ENCODE peak calls at places on chromosomes 11 and 22, in eight cellular contexts. M, E, Y, T, J, P, K and N are unnamed samples. For H3K27me3, the result is how much of the 10 kb centered on the place peaks cover.

GRCh38 chr11:125923012-125923579 is 18.8 kb downstream of the DDX25 start:
- DNase-seq in M (no peak), E (peak), Y (peak), T (peak), J (peak), P (peak), K (peak), N (peak)

GRCh38 chr11:12803086-12803826 is 129.0 kb downstream of the TEAD1 start:
- DNase-seq in M (no peak), E (peak), Y (peak), T (no peak), J (no peak), P (no peak), K (no peak), N (no peak)

GRCh38 chr22:41234815-41235687 is 5.7 kb downstream of the CHADL start:
- DNase-seq in M (no peak), E (no peak), Y (no peak), T (no peak), J (no peak), P (no peak), K (no peak), N (no peak)

GRCh38 chr22:17968126-17968525 is 56.2 kb downstream of the MICAL3 start:
- DNase-seq in M (no peak), E (no peak), Y (no peak), T (peak), J (no peak), P (no peak), K (no peak), N (no peak)

GRCh38 chr11:47306484-47306844 is 36.5 kb downstream of the MADD start:
- DNase-seq in M (no peak), E (no peak), Y (no peak), T (no peak), J (no peak), P (no peak), K (no peak), N (no peak)

GRCh38 chr11:95788921-95789505 is 569 bp downstream of the FAM76B start:
- DNase-seq in M (no peak), E (no peak), Y (peak), T (peak), J (no peak), P (no peak), K (no peak), N (no peak)

GRCh38 chr11:70900540-70900939 is 351.8 kb downstream of the SHANK2 start:
- DNase-seq in M (peak), E (no peak), Y (no peak), T (no peak), J (no peak), P (no peak), K (no peak), N (no peak)

GRCh38 chr11:96211433-96211832 is 131.6 kb downstream of the MAML2 start:
- DNase-seq in M (no peak), E (no peak), Y (no peak), T (no peak), J (no peak), P (no peak), K (no peak), N (no peak)

GRCh38 chr11:124717421-124717785 is 22.3 kb upstream of the NRGN start:
- DNase-seq in M (no peak), E (no peak), Y (peak), T (no peak), J (no peak), P (no peak), K (no peak), N (no peak)

GRCh38 chr11:12787847-12788246 is 113.6 kb downstream of the TEAD1 start:
- DNase-seq in M (no peak), E (no peak), Y (peak), T (no peak), J (no peak), P (no peak), K (no peak), N (peak)

GRCh38 chr11:118619444-118620205 is 12.2 kb downstream of the PHLDB1 start:
- DNase-seq in M (peak), E (no peak), Y (peak), T (no peak), J (no peak), P (no peak), K (no peak), N (peak)

GRCh38 chr11:3879216-3879966 is 23.9 kb downstream of the STIM1 start:
- DNase-seq in M (no peak), E (no peak), Y (no peak), T (no peak), J (no peak), P (no peak), K (no peak), N (no peak)

GRCh38 chr11:119626910-119627305 is 102.1 kb downstream of the NECTIN1 start:
- DNase-seq in M (no peak), E (no peak), Y (no peak), T (no peak), J (no peak), P (no peak), K (no peak), N (no peak)

GRCh38 chr22:38169116-38169515 is 12.5 kb downstream of the PLA2G6 start:
- DNase-seq in M (no peak), E (no peak), Y (no peak), T (no peak), J (no peak), P (no peak), K (no peak), N (no peak)

GRCh38 chr22:32544953-32545558 is 70.4 kb downstream of the FBXO7 start:
- DNase-seq in M (no peak), E (no peak), Y (peak), T (no peak), J (no peak), P (no peak), K (no peak), N (no peak)

GRCh38 chr22:20566420-20567260 is 59.2 kb downstream of the MED15 start:
- DNase-seq in M (no peak), E (peak), Y (peak), T (no peak), J (no peak), P (peak), K (peak), N (no peak)

GRCh38 chr11:10327254-10327653 is 22.4 kb downstream of the ADM start:
- DNase-seq in M (no peak), E (no peak), Y (peak), T (no peak), J (no peak), P (no peak), K (no peak), N (no peak)

GRCh38 chr11:100918551-100919500 is 210.8 kb downstream of the PGR start:
- DNase-seq in M (no peak), E (no peak), Y (peak), T (no peak), J (no peak), P (no peak), K (no peak), N (no peak)

GRCh38 chr11:102757823-102758549 is 22.4 kb downstream of the MMP10 start:
- DNase-seq in M (no peak), E (no peak), Y (peak), T (no peak), J (no peak), P (no peak), K (no peak), N (peak)

GRCh38 chr11:18676803-18677202 is 21.8 kb upstream of the TMEM86A start:
- DNase-seq in M (no peak), E (no peak), Y (no peak), T (no peak), J (no peak), P (no peak), K (no peak), N (no peak)

GRCh38 chr11:26730711-26731460 is 9.0 kb upstream of the SLC5A12 start:
- DNase-seq in M (no peak), E (no peak), Y (peak), T (no peak), J (no peak), P (no peak), K (no peak), N (no peak)

GRCh38 chr22:18060646-18061620 is 16.9 kb upstream of the PEX26 start:
- DNase-seq in M (no peak), E (no peak), Y (peak), T (no peak), J (no peak), P (no peak), K (no peak), N (peak)

GRCh38 chr11:33089776-33090175 is 50.4 kb downstream of the TCP11L1 start:
- DNase-seq in M (no peak), E (no peak), Y (peak), T (no peak), J (no peak), P (no peak), K (no peak), N (no peak)

GRCh38 chr11:92967178-92967577 is 2.3 kb upstream of the MTNR1B start:
- DNase-seq in M (no peak), E (no peak), Y (peak), T (no peak), J (no peak), P (no peak), K (no peak), N (no peak)

GRCh38 chr11:109971184-109971523 is 122.0 kb upstream of the ZC3H12C start:
- DNase-seq in M (no peak), E (no peak), Y (peak), T (peak), J (no peak), P (no peak), K (no peak), N (no peak)

GRCh38 chr11:86418513-86418912 is 43.8 kb downstream of the CCDC81 start:
- DNase-seq in M (no peak), E (no peak), Y (no peak), T (no peak), J (no peak), P (no peak), K (no peak), N (no peak)

GRCh38 chr22:41564563-41564962 is 3.8 kb downstream of the CSDC2 start:
- DNase-seq in M (no peak), E (no peak), Y (peak), T (no peak), J (no peak), P (no peak), K (no peak), N (no peak)

GRCh38 chr11:125886997-125887372 is 483 bp upstream of the HYLS1 start:
- DNase-seq in M (peak), E (peak), Y (no peak), T (peak), J (peak), P (peak), K (peak), N (no peak)

GRCh38 chr11:80846442-80846841 is 1405.6 kb upstream of the TENM4 start:
- DNase-seq in M (no peak), E (no peak), Y (no peak), T (no peak), J (no peak), P (no peak), K (no peak), N (no peak)

GRCh38 chr22:48520888-48521600 is 1306.6 kb downstream of the BRD1 start:
- DNase-seq in M (no peak), E (no peak), Y (no peak), T (no peak), J (no peak), P (no peak), K (no peak), N (no peak)
- TF ChIP-seq CTCF in M (no peak), E (no peak), Y (no peak), T (no peak), J (no peak), P (no peak), K (no peak), N (no peak)

GRCh38 chr11:72587696-72588095 is 86.5 kb downstream of the PDE2A start:
- DNase-seq in M (no peak), E (no peak), Y (no peak), T (no peak), J (no peak), P (no peak), K (no peak), N (no peak)

GRCh38 chr11:72585762-72586590 is 88.2 kb downstream of the PDE2A start:
- DNase-seq in M (peak), E (peak), Y (peak), T (peak), J (peak), P (peak), K (peak), N (peak)

GRCh38 chr11:72584933-72585597 is 89.2 kb downstream of the PDE2A start:
- DNase-seq in M (peak), E (no peak), Y (no peak), T (no peak), J (no peak), P (no peak), K (no peak), N (no peak)

GRCh38 chr11:72588656-72589410 is 85.4 kb downstream of the PDE2A start:
- DNase-seq in M (no peak), E (no peak), Y (no peak), T (no peak), J (no peak), P (no peak), K (no peak), N (no peak)

DNA sequence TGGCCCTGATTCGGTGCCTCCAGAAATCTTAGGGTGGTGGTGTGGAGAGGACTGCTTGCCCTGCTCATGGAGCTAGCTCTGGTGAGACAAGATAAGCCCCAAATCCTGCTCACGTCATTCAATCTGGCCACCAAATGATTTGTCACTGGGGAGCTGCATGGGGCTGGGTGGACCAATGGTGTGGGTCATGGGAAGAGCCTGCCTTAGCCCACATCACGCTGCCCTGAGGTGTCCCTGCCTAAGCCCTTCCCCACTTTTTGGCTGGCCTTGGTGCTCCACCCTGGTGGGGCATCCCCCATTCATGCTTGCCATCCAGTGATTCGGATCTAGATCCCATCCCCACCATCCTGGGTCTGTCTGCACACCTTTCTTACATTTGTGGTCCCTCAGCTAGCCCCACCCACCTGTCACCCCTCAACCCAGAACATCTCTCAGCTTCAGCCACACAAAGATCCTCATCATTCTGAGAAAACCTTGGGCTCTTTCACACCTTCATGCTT is 87.6 kb downstream of the PDE2A start:
- DNase-seq in M (peak), E (no peak), Y (no peak), T (no peak), J (no peak), P (no peak), K (no peak), N (no peak)
- H3K27me3 ChIP-seq in M (half or more), E (half or more), Y (half or more), T (half or more), J (half or more), P (under half), K (under half), N (half or more)

GRCh38 chr22:44496844-44497217 is 1.2 kb downstream of the RTL6 start:
- DNase-seq in M (peak), E (no peak), Y (no peak), T (no peak), J (no peak), P (no peak), K (peak), N (no peak)
- TF ChIP-seq CTCF in M (no peak), E (no peak), Y (no peak), T (no peak), J (no peak), P (no peak), K (no peak), N (no peak)

DNA sequence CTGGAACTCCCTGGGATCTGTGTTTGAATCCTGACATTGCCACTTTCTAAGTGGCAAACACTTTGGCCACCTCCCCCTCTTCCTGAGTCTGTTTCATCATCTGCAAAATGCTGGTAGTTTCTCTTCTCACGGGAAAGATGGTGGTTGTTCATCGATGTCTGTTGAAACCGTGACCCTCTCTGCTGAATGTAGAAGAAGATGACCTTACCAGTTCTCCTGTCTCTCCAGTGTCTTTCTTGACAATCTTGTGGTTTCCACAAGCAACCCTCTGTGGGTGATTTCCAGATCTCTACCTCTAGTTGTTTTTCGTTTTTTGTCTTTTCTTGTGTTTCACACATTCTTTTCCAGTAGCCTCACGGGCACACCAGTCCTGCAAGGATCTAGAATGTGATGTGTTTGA is 27.5 kb downstream of the ZBTB16 start:
- DNase-seq in M (no peak), E (no peak), Y (no peak), T (no peak), J (no peak), P (no peak), K (no peak), N (no peak)
- H3K27me3 ChIP-seq in M (under half), E (under half), Y (under half), T (under half), J (under half), P (under half), K (under half), N (under half)

DNA sequence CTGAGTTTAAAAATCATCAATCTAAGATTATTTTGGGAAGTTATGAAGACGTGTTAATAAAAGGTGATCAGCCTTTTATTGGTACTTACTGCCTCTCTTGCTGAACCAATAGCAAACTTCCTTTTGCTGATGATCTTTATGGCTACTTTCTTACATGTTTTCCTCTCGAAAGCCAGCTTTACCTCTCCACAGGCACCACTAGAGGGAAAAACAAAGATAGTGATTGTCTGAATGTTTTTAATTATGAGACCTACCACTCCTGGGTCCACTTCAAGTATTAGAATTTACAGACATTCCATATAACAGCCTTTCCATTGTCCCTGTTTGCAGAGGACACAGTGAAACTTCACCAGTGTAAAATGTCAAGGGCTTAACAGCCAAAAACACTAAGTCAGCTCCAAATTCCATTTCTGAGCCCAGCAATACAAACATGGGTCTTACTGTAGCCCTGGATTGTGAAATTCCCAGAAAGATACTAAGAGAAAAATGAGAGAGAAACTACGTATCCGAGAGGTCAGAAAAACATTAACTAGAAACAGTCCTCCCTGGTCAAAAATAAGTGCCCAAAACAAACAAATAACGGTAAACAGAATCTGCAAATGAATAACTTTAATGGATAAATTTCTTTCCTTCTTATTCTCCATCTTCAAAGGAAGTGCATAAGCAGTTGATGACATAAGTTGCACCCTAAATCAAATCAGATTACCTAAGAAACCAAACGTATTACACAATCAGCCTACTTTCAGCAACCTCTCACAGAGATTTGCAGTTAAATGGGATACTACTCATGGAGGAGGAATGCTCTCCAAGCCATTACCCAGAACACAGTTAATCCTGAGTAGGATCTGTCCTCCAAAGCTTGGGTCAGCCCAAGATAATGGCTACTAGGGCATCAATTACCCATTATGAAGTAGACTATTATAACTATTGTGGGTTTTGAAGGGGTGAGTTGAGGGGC is 29.5 kb downstream of the CHEK2 start:
- DNase-seq in M (no peak), E (no peak), Y (peak), T (no peak), J (no peak), P (no peak), K (no peak), N (peak)
- TF ChIP-seq CTCF in M (no peak), E (no peak), Y (peak), T (no peak), J (no peak), P (no peak), K (peak), N (no peak)

GRCh38 chr11:16610213-16610737 is 128.2 kb upstream of the C11orf58 start:
- DNase-seq in M (no peak), E (no peak), Y (no peak), T (peak), J (no peak), P (no peak), K (no peak), N (no peak)
- H3K27me3 ChIP-seq in M (half or more), E (half or more), Y (under half), T (half or more), J (under half), P (half or more), K (under half), N (under half)

DNA sequence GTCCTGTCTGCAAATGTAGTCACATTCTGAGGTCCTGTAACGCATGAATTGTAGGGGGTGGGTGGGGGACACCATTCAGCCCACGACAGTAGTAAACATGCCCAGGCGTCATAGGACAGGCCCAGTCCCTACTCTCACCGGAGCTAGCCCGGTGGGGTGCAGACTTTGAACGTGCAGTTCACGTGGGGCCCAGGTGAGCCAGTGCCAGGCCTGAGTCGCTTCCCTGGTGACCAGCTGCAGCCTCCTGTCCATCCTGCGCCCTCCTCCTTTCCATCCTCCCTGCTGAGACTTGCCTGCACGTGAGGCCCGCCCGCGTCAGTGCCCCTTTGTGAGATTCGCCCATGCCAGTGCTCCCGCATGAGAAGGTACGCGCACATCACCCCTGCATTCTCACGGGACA is 116.8 kb downstream of the WNT7B start:
- DNase-seq in M (peak), E (no peak), Y (no peak), T (no peak), J (no peak), P (no peak), K (no peak), N (no peak)
- TF ChIP-seq CTCF in M (no peak), E (no peak), Y (no peak), T (no peak), J (no peak), P (no peak), K (no peak), N (no peak)